ENCODE peak calls at places on chromosome 14, in seven cellular contexts. U is CD8-positive, alpha-beta memory T cell; A is astrocyte; R is colonic mucosa; Z is IMR-90; H is neural progenitor cell; I is gastrocnemius medialis. J is an unnamed sample.

GRCh38 chr14:54791001-54791400 is 111.6 kb downstream of the GCH1 start:
- DNase-seq in U (no peak), A (no peak), R (no peak), Z (no peak), H (no peak), I (no peak), J (no peak)

GRCh38 chr14:30573203-30573814 is 14.4 kb downstream of the G2E3 start:
- DNase-seq in U (no peak), A (peak; percentile 70), R (no peak), Z (peak; percentile 70), H (no peak), I (no peak), J (no peak)

GRCh38 chr14:23605931-23606585 is 27.5 kb upstream of the JPH4 start:
- DNase-seq in U (no peak), A (peak; percentile 17), R (no peak), Z (peak; percentile 12), H (no peak), I (no peak), J (no peak)

GRCh38 chr14:79278798-79279644 is 932.3 kb downstream of the DIO2 start:
- DNase-seq in U (no peak), A (peak; percentile 92), R (peak; percentile 87), Z (peak; percentile 92), H (peak; percentile 96), I (peak; percentile 53), J (peak; percentile 48)

GRCh38 chr14:48937796-48938195 is 648.4 kb downstream of the RPS29 start:
- DNase-seq in U (no peak), A (peak; percentile 64), R (no peak), Z (peak; percentile 70), H (peak; percentile 8), I (no peak), J (no peak)

GRCh38 chr14:69289811-69290520 is 30.0 kb downstream of the GALNT16 start:
- DNase-seq in U (no peak), A (no peak), R (no peak), Z (no peak), H (no peak), I (peak; percentile 4), J (no peak)

GRCh38 chr14:53993920-53994607 is 37.4 kb upstream of the BMP4 start:
- DNase-seq in U (no peak), A (no peak), R (no peak), Z (no peak), H (no peak), I (no peak), J (no peak)

GRCh38 chr14:82223276-82223675 is 689.6 kb upstream of the SEL1L start:
- DNase-seq in U (no peak), A (no peak), R (no peak), Z (no peak), H (no peak), I (no peak), J (no peak)

GRCh38 chr14:48568252-48568651 is 892.8 kb upstream of the MDGA2 start:
- DNase-seq in U (no peak), A (no peak), R (no peak), Z (no peak), H (no peak), I (no peak), J (no peak)

GRCh38 chr14:57492859-57493258 is 798 bp downstream of the CCDC198 start:
- DNase-seq in U (no peak), A (peak; percentile 88), R (no peak), Z (peak; percentile 45), H (no peak), I (no peak), J (no peak)

GRCh38 chr14:51487848-51488247 is 163.9 kb upstream of the FRMD6 start:
- DNase-seq in U (no peak), A (no peak), R (no peak), Z (no peak), H (no peak), I (no peak), J (no peak)

GRCh38 chr14:47044841-47045240 is 393.3 kb upstream of the RPL10L start:
- DNase-seq in U (no peak), A (peak; percentile 1), R (no peak), Z (no peak), H (peak; percentile 58), I (no peak), J (no peak)

GRCh38 chr14:69693145-69693544 is 73.8 kb upstream of the SRSF5 start:
- DNase-seq in U (no peak), A (no peak), R (no peak), Z (no peak), H (peak; percentile 34), I (no peak), J (peak; percentile 45)

GRCh38 chr14:89600950-89601826 is 184.2 kb upstream of the FOXN3 start:
- DNase-seq in U (no peak), A (peak; percentile 83), R (no peak), Z (no peak), H (no peak), I (no peak), J (no peak)

GRCh38 chr14:104870368-104871144 is 5.5 kb downstream of the CEP170B start:
- DNase-seq in U (peak; percentile 19), A (no peak), R (no peak), Z (no peak), H (peak; percentile 56), I (no peak), J (peak; percentile 16)

GRCh38 chr14:21913759-21914158 is 240.1 kb upstream of the OR4E1 start:
- DNase-seq in U (peak; percentile 58), A (peak; percentile 1), R (peak; percentile 74), Z (peak; percentile 38), H (peak; percentile 94), I (no peak), J (no peak)

GRCh38 chr14:61183486-61183885 is 97.7 kb downstream of the TMEM30B start:
- DNase-seq in U (no peak), A (peak; percentile 26), R (no peak), Z (no peak), H (no peak), I (no peak), J (no peak)

GRCh38 chr14:39034481-39035296 is 68.3 kb downstream of the SEC23A start:
- DNase-seq in U (no peak), A (no peak), R (no peak), Z (no peak), H (peak; percentile 69), I (no peak), J (no peak)

GRCh38 chr14:54108481-54109471 is 152.2 kb upstream of the BMP4 start:
- DNase-seq in U (no peak), A (peak; percentile 98), R (no peak), Z (peak; percentile 82), H (no peak), I (no peak), J (no peak)

GRCh38 chr14:81472096-81472800 is 61.4 kb downstream of the SEL1L start:
- DNase-seq in U (no peak), A (no peak), R (no peak), Z (peak; percentile 6), H (no peak), I (no peak), J (no peak)

GRCh38 chr14:51094282-51094821 is 553 bp downstream of the TRIM9 start:
- DNase-seq in U (no peak), A (no peak), R (peak; percentile 18), Z (no peak), H (peak; percentile 57), I (no peak), J (no peak)

GRCh38 chr14:95496690-95497241 is 19.7 kb downstream of the SYNE3 start:
- DNase-seq in U (no peak), A (peak; percentile 61), R (peak; percentile 43), Z (peak; percentile 67), H (no peak), I (no peak), J (no peak)

GRCh38 chr14:93231129-93231979 is 24.3 kb downstream of the UBR7 start:
- DNase-seq in U (no peak), A (peak; percentile 55), R (no peak), Z (peak; percentile 59), H (no peak), I (no peak), J (peak; percentile 17)

GRCh38 chr14:76962303-76962660 is 66.2 kb downstream of the IRF2BPL start:
- DNase-seq in U (no peak), A (no peak), R (no peak), Z (no peak), H (no peak), I (no peak), J (no peak)

GRCh38 chr14:76964695-76965094 is 63.8 kb downstream of the IRF2BPL start:
- DNase-seq in U (no peak), A (no peak), R (no peak), Z (no peak), H (no peak), I (no peak), J (no peak)

GRCh38 chr14:76965232-76965631 is 63.3 kb downstream of the IRF2BPL start:
- DNase-seq in U (no peak), A (no peak), R (peak; percentile 59), Z (no peak), H (no peak), I (no peak), J (no peak)

GRCh38 chr14:76961631-76962302 is 66.7 kb downstream of the IRF2BPL start:
- DNase-seq in U (peak; percentile 93), A (peak; percentile 98), R (peak; percentile 91), Z (peak; percentile 97), H (peak; percentile 83), I (peak; percentile 49), J (peak; percentile 85)

GRCh38 chr14:76963366-76963765 is 65.1 kb downstream of the IRF2BPL start:
- DNase-seq in U (no peak), A (no peak), R (peak; percentile 46), Z (no peak), H (no peak), I (no peak), J (no peak)
- H3K4me1 ChIP-seq in U (peaks cover 50% of the 10 kb centered on the region), A (peaks cover 37% of the 10 kb centered on the region), R (peaks cover 16% of the 10 kb centered on the region), Z (peaks cover 20% of the 10 kb centered on the region), H (peaks cover 20% of the 10 kb centered on the region), I (peaks cover 15% of the 10 kb centered on the region), J (peaks cover 26% of the 10 kb centered on the region)

DNA sequence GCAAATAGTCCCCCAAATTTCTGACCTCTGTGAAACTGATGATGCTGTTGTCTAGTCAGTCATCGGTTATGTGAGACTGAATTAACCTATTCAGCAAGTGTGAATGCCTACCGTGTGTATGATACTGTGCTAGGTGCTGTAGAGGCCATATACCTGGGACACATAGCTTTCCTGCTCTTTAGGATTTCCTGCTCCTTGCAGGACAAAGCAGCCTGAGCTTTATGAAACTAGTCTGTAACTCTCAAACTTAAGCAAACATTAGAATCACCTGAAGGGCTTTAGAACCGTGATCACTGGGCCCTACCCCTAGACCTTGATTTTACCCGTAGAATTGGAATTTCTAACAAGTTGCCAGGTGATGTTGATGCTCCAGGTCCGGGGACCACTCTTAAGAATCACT is 6.9 kb downstream of the MARK3 start:
- DNase-seq in U (no peak), A (no peak), R (no peak), Z (no peak), H (no peak), I (no peak), J (no peak)
- H3K4me1 ChIP-seq in U (peaks cover 65% of the 10 kb centered on the region), A (peaks cover 18% of the 10 kb centered on the region), R (peaks cover 13% of the 10 kb centered on the region), Z (peaks cover 19% of the 10 kb centered on the region), H (peaks cover 16% of the 10 kb centered on the region), I (peaks cover 77% of the 10 kb centered on the region), J (peaks cover 97% of the 10 kb centered on the region)

GRCh38 chr14:106652494-106652893 is 1126.1 kb downstream of the TMEM121 start:
- DNase-seq in U (no peak), A (no peak), R (no peak), Z (no peak), H (no peak), I (no peak), J (no peak)
- H3K4me1 ChIP-seq in U (peaks cover 6% of the 10 kb centered on the region), A (no peaks in the 10 kb centered on the region), R (no peaks in the 10 kb centered on the region), Z (no peaks in the 10 kb centered on the region), H (no peaks in the 10 kb centered on the region), I (no peaks in the 10 kb centered on the region), J (no peaks in the 10 kb centered on the region)

DNA sequence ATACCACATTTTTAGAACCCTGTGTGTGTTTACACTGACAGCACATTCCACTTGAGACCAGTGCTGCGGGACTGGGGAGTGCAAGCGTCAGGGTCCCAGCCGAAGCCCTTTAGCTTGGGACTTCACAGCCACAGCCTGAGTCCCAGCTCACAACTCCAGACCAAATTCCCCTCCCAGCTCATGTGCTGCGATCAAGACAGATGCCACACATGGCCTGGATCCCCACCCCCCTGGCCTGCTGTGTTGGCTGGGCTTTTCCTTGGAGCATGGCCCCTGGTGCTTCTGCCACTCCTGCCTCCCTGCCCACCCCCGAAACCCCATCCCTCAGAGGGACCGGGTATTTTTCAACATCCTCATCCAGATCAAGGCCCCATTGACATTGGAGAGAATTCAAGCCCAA is 63.7 kb downstream of the WDR20 start:
- DNase-seq in U (no peak), A (no peak), R (no peak), Z (no peak), H (no peak), I (no peak), J (no peak)
- H3K4me1 ChIP-seq in U (peaks cover 29% of the 10 kb centered on the region), A (no peaks in the 10 kb centered on the region), R (no peaks in the 10 kb centered on the region), Z (peaks cover 3% of the 10 kb centered on the region), H (no peaks in the 10 kb centered on the region), I (no peaks in the 10 kb centered on the region), J (peaks cover 21% of the 10 kb centered on the region)